ENCODE peak calls at places on chromosomes 1 and 21, in nine cellular contexts. S is HuH-7; M is dorsolateral prefrontal cortex; V is activated T-cell treated with anti-CD3 and anti-CD28 coated beads, Interleukin-2, amount 50 U/mL, for 72 hours; J is GM04504; A is type B pancreatic cell; X is naive thymus-derived CD4-positive, alpha-beta T cell; N is activated CD4-positive, alpha-beta T cell treated with anti-CD3 and anti-CD28 coated beads, Interleukin-2, amount 10 ng/mL, durations not matched to agents 7 days and 5 days; D is left kidney. E is an unnamed sample.

GRCh38 chr21:45507523-45507875 is 34.7 kb downstream of the SLC19A1 start:
- DNase-seq in M (no peak), X (no peak), N (no peak), A (peak; percentile 62), D (no peak), V (no peak), J (no peak), S (no peak), E (no peak)

GRCh38 chr1:171799166-171799565 is 17.7 kb downstream of the METTL13 start:
- DNase-seq in A (no peak), N (no peak), S (no peak), V (no peak), J (no peak), X (no peak), D (peak; percentile 14), M (no peak), E (no peak)

GRCh38 chr1:182095946-182096345 is 34.4 kb upstream of the ZNF648 start:
- DNase-seq in S (no peak), A (no peak), D (no peak), X (no peak), N (no peak), J (no peak), V (no peak), M (no peak), E (no peak)

GRCh38 chr1:159880435-159880834 is 18.0 kb upstream of the VSIG8 start:
- DNase-seq in X (no peak), D (no peak), J (no peak), S (no peak), A (no peak), M (no peak), N (no peak), V (no peak), E (no peak)

GRCh38 chr21:31557421-31557955 is 102.0 kb upstream of the SOD1 start:
- DNase-seq in A (peak; percentile 70), N (peak; percentile 16), M (no peak), J (no peak), X (peak; percentile 34), V (peak; percentile 46), D (peak; percentile 82), S (no peak), E (no peak)

GRCh38 chr1:66944330-66945274 is 19.8 kb downstream of the MIER1 start:
- DNase-seq in A (no peak), M (no peak), N (no peak), S (no peak), X (no peak), D (no peak), V (no peak), J (peak; percentile 54), E (peak; percentile 82)

GRCh38 chr1:208206092-208206698 is 38.0 kb downstream of the PLXNA2 start:
- DNase-seq in N (no peak), X (no peak), D (no peak), A (no peak), V (no peak), S (no peak), J (no peak), M (no peak), E (no peak)

GRCh38 chr1:231039161-231040018 is 664 bp downstream of the FAM89A start:
- DNase-seq in J (no peak), S (peak; percentile 66), N (peak; percentile 22), A (no peak), X (peak; percentile 62), V (peak; percentile 58), D (peak; percentile 72), M (no peak), E (peak; percentile 30)

GRCh38 chr1:112904071-112904830 is 51.7 kb downstream of the SLC16A1 start:
- DNase-seq in J (peak; percentile 47), S (no peak), M (no peak), N (peak; percentile 15), D (no peak), X (peak; percentile 64), V (peak; percentile 61), A (no peak), E (peak; percentile 63)

GRCh38 chr1:241310451-241310850 is 46.6 kb downstream of the RGS7 start:
- DNase-seq in J (peak; percentile 1), D (no peak), V (no peak), X (no peak), M (no peak), A (no peak), S (no peak), N (no peak), E (no peak)